ENCODE peak calls at places on chromosome 7, in seven cellular contexts. W, R, F, Z, O, A and T are unnamed samples.

GRCh38 chr7:81627565-81628287 is 142.1 kb downstream of the HGF start:
- DNase-seq in A (no peak), F (no peak), Z (peak), O (no peak), W (no peak), R (peak), T (no peak)

GRCh38 chr7:90631502-90631901 is 35.4 kb downstream of the CDK14 start:
- DNase-seq in W (no peak), A (no peak), F (no peak), R (no peak), Z (no peak), O (no peak), T (no peak)

GRCh38 chr7:122219253-122219865 is 75.3 kb upstream of the AASS start:
- DNase-seq in A (peak), R (peak), F (peak), W (peak), O (peak), Z (peak), T (peak)

GRCh38 chr7:31896929-31897328 is 173.3 kb downstream of the PDE1C start:
- DNase-seq in W (peak), A (no peak), O (no peak), Z (peak), F (no peak), R (no peak), T (no peak)

GRCh38 chr7:102321351-102322201 is 34.7 kb downstream of the SPDYE6 start:
- DNase-seq in W (peak), F (peak), Z (peak), O (peak), R (no peak), A (peak), T (no peak)

GRCh38 chr7:20249924-20250323 is 32.7 kb upstream of the MACC1 start:
- DNase-seq in O (no peak), F (no peak), W (no peak), R (peak), Z (no peak), A (no peak), T (no peak)

GRCh38 chr7:20193242-20193777 is 23.9 kb downstream of the MACC1 start:
- DNase-seq in Z (no peak), A (no peak), F (no peak), R (no peak), O (no peak), W (no peak), T (no peak)

GRCh38 chr7:141355057-141355456 is 196.2 kb upstream of the AGK start:
- DNase-seq in R (peak), A (no peak), O (no peak), W (no peak), F (no peak), Z (peak), T (no peak)

GRCh38 chr7:43278088-43278644 is 165.7 kb downstream of the HECW1 start:
- DNase-seq in R (no peak), O (no peak), A (no peak), W (no peak), Z (peak), F (no peak), T (no peak)

GRCh38 chr7:155807013-155807804 is 5.1 kb downstream of the SHH start:
- DNase-seq in Z (no peak), A (no peak), R (no peak), F (peak), W (peak), O (peak), T (no peak)

GRCh38 chr7:33129806-33130153 is 416 bp downstream of the BBS9 start:
- DNase-seq in W (peak), A (no peak), O (no peak), F (no peak), Z (peak), R (no peak), T (no peak)

GRCh38 chr7:26856481-26856880 is 7.9 kb downstream of the SKAP2 start:
- DNase-seq in F (peak), Z (peak), R (no peak), O (no peak), W (no peak), A (no peak), T (no peak)

GRCh38 chr7:45192546-45193177 is 35.1 kb downstream of the RAMP3 start:
- DNase-seq in A (no peak), Z (no peak), W (no peak), O (no peak), F (no peak), R (no peak), T (no peak)

GRCh38 chr7:154744226-154744860 is 258.6 kb downstream of the PAXIP1 start:
- DNase-seq in R (peak), Z (peak), W (peak), A (peak), O (peak), F (peak), T (no peak)

GRCh38 chr7:24477807-24478655 is 95.2 kb upstream of the PALS2 start:
- DNase-seq in O (peak), Z (peak), A (no peak), F (peak), W (peak), R (peak), T (no peak)

GRCh38 chr7:2612445-2613112 is 19.2 kb upstream of the TTYH3 start:
- DNase-seq in W (no peak), F (no peak), O (peak), R (no peak), A (no peak), Z (no peak), T (peak)

GRCh38 chr7:111190804-111191203 is 99.9 kb downstream of the LRRN3 start:
- DNase-seq in F (no peak), W (no peak), O (no peak), A (no peak), R (no peak), Z (no peak), T (no peak)

GRCh38 chr7:155093586-155093985 is 23.5 kb downstream of the HTR5A start:
- DNase-seq in W (no peak), A (no peak), O (no peak), Z (no peak), R (peak), F (no peak), T (no peak)

GRCh38 chr7:107995184-107996071 is 7.5 kb downstream of the LAMB1 start:
- DNase-seq in F (peak), R (peak), Z (peak), O (peak), W (peak), A (peak), T (no peak)

GRCh38 chr7:116859323-116859722 is 3.1 kb upstream of the CAPZA2 start:
- DNase-seq in W (no peak), F (no peak), A (no peak), R (peak), Z (peak), O (no peak), T (no peak)

GRCh38 chr7:105621617-105622016 is 40.3 kb upstream of the EFCAB10 start:
- DNase-seq in W (no peak), O (no peak), A (no peak), F (no peak), Z (peak), R (no peak), T (no peak)

GRCh38 chr7:47153571-47153970 is 428.3 kb downstream of the TNS3 start:
- DNase-seq in A (no peak), F (peak), R (no peak), W (peak), Z (no peak), O (peak), T (no peak)

GRCh38 chr7:45174328-45174610 is 16.7 kb downstream of the RAMP3 start:
- DNase-seq in O (no peak), W (no peak), Z (no peak), A (no peak), F (no peak), R (no peak), T (no peak)

GRCh38 chr7:41333506-41333905 is 369.4 kb downstream of the INHBA start:
- DNase-seq in F (no peak), Z (peak), A (no peak), O (no peak), R (no peak), W (no peak), T (no peak)

GRCh38 chr7:71604818-71605414 is 473.0 kb downstream of the GALNT17 start:
- DNase-seq in Z (no peak), W (no peak), A (no peak), F (no peak), O (no peak), R (no peak), T (no peak)

GRCh38 chr7:3157541-3158287 is 114.0 kb upstream of the CARD11 start:
- DNase-seq in F (no peak), R (no peak), W (no peak), Z (peak), A (no peak), O (no peak), T (no peak)

GRCh38 chr7:4661871-4662270 is 20.2 kb upstream of the FOXK1 start:
- DNase-seq in Z (peak), F (no peak), R (peak), O (no peak), A (no peak), W (no peak), T (no peak)

GRCh38 chr7:51141451-51141971 is 175.1 kb downstream of the COBL start:
- DNase-seq in A (no peak), W (peak), R (peak), O (peak), F (peak), Z (peak), T (no peak)

GRCh38 chr7:149790146-149790548 is 16.8 kb upstream of the ZNF467 start:
- DNase-seq in O (peak), A (peak), Z (peak), W (peak), R (no peak), F (peak), T (no peak)

GRCh38 chr7:158183431-158183830 is 404.2 kb downstream of the PTPRN2 start:
- DNase-seq in Z (no peak), F (no peak), W (no peak), R (no peak), O (no peak), A (no peak), T (no peak)

GRCh38 chr7:27652518-27652917 is 10.2 kb downstream of the HIBADH start:
- DNase-seq in F (peak), Z (no peak), R (no peak), O (no peak), A (no peak), W (no peak), T (no peak)

GRCh38 chr7:84857336-84857735 is 329.5 kb downstream of the SEMA3D start:
- DNase-seq in R (no peak), O (no peak), F (no peak), Z (no peak), A (no peak), W (no peak), T (no peak)

GRCh38 chr7:137836113-137836509 is 10.7 kb downstream of the DGKI start:
- DNase-seq in A (no peak), Z (peak), R (no peak), W (no peak), F (no peak), O (no peak), T (no peak)

GRCh38 chr7:101717986-101718746 is 89.1 kb upstream of the MYL10 start:
- DNase-seq in Z (peak), R (no peak), W (peak), A (peak), O (no peak), F (no peak), T (no peak)

GRCh38 chr7:37694208-37695080 is 10.9 kb downstream of the GPR141 start:
- DNase-seq in Z (no peak), F (peak), R (no peak), O (peak), A (no peak), W (peak), T (no peak)

GRCh38 chr7:139691253-139691781 is 86.5 kb downstream of the HIPK2 start:
- DNase-seq in R (no peak), Z (no peak), O (no peak), A (peak), W (peak), F (no peak), T (no peak)

DNA sequence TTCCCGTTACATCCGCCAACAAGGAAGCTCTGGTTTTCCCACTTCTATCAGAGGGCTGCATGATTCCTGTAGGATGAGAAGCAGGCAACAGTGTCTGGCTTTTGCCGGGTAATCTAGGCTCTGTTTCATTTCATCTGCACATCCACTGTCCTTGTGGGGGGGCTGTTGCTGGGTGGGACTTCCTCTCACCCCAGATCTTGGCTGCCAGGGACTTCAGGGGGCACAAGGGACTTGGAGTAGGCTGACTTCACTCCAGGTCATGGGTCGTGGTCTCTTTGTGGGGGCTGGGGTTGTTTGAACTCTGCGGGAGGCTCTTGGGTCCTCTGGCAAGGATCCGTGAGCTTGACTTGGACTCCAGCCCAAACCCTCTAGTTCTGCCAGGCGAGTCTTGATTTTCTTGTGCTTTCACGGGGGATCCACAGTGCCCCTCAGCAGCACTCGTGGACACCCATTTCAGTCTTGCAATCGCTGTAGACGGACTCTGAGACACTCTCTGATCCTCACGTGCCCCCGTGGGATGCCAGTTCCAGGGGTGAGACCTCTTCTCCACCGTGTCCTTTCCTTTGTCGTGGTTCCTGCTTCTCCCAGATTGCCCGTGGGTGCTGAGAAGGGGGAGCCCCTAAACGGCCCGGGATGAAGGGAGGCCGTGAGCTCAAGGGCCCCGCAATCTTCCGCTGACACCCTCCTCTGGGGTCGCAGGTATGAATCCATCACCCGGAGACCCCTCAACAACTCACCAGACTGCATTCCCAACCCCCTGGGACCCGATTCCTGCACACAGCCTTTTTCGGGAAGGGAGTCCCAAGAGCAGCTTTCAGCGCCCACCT is 21.4 kb upstream of the ZNF273 start:
- DNase-seq in O (no peak), Z (no peak), R (no peak), W (no peak), F (no peak), A (peak), T (no peak)
- TF ChIP-seq EZH2phosphoT487 in O (no peak), Z (no peak), R (no peak), W (no peak), F (no peak), A (no peak), T (no peak)

GRCh38 chr7:30047124-30047523 is 18.9 kb downstream of the PLEKHA8 start:
- DNase-seq in R (no peak), F (no peak), A (no peak), W (no peak), Z (peak), O (no peak), T (no peak)
- H3K27ac ChIP-seq in R (no peak), F (no peak), A (no peak), W (no peak), Z (no peak), O (no peak), T (no peak)

GRCh38 chr7:1257221-1257620 is 24.5 kb downstream of the UNCX start:
- DNase-seq in F (no peak), A (no peak), O (no peak), W (no peak), Z (no peak), R (no peak), T (no peak)
- TF ChIP-seq EZH2phosphoT487 in F (no peak), A (no peak), O (no peak), W (no peak), Z (no peak), R (no peak), T (no peak)

DNA sequence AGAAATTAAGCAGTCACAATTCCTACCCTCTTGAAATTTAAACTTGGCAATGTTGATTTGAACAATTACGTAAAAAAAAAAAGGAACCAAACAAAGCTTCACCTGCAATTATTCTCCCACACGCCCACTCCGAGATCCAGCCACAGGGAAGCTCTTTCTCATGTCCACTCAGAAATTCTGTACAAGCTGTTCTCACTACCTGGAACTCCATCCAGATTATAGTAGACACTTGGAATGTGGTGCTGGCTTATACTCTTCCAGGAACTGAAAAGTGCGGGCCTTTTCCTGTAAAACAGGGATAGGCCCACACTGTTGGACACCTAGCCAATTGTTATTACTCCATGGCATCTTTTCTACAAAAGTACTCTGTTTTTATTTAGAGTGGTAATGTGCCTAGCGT is 20.3 kb upstream of the TOMM7 start:
- DNase-seq in R (no peak), F (no peak), W (no peak), A (no peak), O (no peak), Z (no peak), T (no peak)
- H3K27ac ChIP-seq in R (no peak), F (no peak), W (no peak), A (no peak), O (peak), Z (no peak), T (no peak)